ENCODE peak calls at places on chromosomes 2 and 18, in ten cellular contexts. T is HT-29; I is caudate nucleus; D is NCI-H1105 treated with DMSO at 0.1 percent for 48 hours; G is D341Med; N is left kidney; P is EL; R is effector memory CD8-positive, alpha-beta T cell; B is stimulated activated CD4-positive, alpha-beta T cell treated with anti-CD3 and anti-CD28 coated beads, Interleukin-1b, Interleukin-23, amount 100 ng/mL, for 4 hours; L is amniotic stem cell. E is an unnamed sample.

GRCh38 chr2:201532686-201533304 is 81.3 kb downstream of the STRADB start:
- DNase-seq in D (no peak), G (no peak), B (no peak), L (peak), T (no peak), P (peak), I (no peak), N (no peak), R (no peak), E (no peak)

GRCh38 chr18:34028341-34028740 is 196.4 kb downstream of the NOL4 start:
- DNase-seq in N (no peak), I (no peak), L (no peak), D (no peak), R (no peak), P (no peak), G (no peak), T (no peak), B (no peak), E (peak)

GRCh38 chr2:31235504-31235902 is 1.6 kb downstream of the EHD3 start:
- DNase-seq in P (peak), N (no peak), B (no peak), I (no peak), L (peak), D (no peak), R (no peak), G (no peak), T (no peak), E (no peak)

GRCh38 chr2:46873632-46874068 is 42.0 kb downstream of the MCFD2 start:
- DNase-seq in R (no peak), L (peak), G (no peak), D (no peak), B (peak), I (peak), P (peak), N (peak), T (peak), E (peak)

GRCh38 chr18:76721207-76721996 is 101.0 kb upstream of the ZNF236 start:
- DNase-seq in D (no peak), P (no peak), T (no peak), R (peak), G (no peak), N (no peak), B (peak), I (no peak), L (no peak), E (no peak)

GRCh38 chr2:74078467-74078866 is 69.2 kb downstream of the BOLA3 start:
- DNase-seq in L (no peak), D (no peak), T (no peak), I (no peak), P (no peak), N (no peak), G (no peak), R (no peak), B (no peak), E (no peak)

GRCh38 chr2:63399171-63399570 is 189.1 kb downstream of the WDPCP start:
- DNase-seq in L (no peak), D (peak), I (no peak), R (no peak), T (no peak), B (no peak), P (no peak), G (peak), N (no peak), E (no peak)

GRCh38 chr2:214679736-214680135 is 129.7 kb downstream of the BARD1 start:
- DNase-seq in P (no peak), R (no peak), L (no peak), G (no peak), D (no peak), N (no peak), I (no peak), T (no peak), B (no peak), E (no peak)

GRCh38 chr2:72887836-72888437 is 729 bp downstream of the SPR start:
- DNase-seq in I (peak), B (peak), T (peak), D (peak), N (peak), R (peak), L (peak), P (peak), G (peak), E (peak)

GRCh38 chr18:39840406-39840805 is 2114.6 kb upstream of the PIK3C3 start:
- DNase-seq in B (no peak), I (no peak), N (peak), P (no peak), T (no peak), R (no peak), D (no peak), G (no peak), L (no peak), E (no peak)

GRCh38 chr2:120606931-120607330 is 128.7 kb upstream of the GLI2 start:
- DNase-seq in B (no peak), N (no peak), P (no peak), R (no peak), G (no peak), I (no peak), L (no peak), D (no peak), T (no peak), E (peak)

GRCh38 chr2:102258025-102258385 is 53.4 kb upstream of the IL1RL1 start:
- DNase-seq in B (no peak), L (no peak), P (no peak), D (no peak), I (no peak), T (no peak), R (no peak), N (peak), G (no peak), E (no peak)

GRCh38 chr2:225865468-225865867 is 466.0 kb downstream of the NYAP2 start:
- DNase-seq in G (no peak), B (no peak), P (no peak), R (no peak), T (no peak), D (no peak), N (no peak), L (no peak), I (no peak), E (no peak)

GRCh38 chr2:27370816-27371620 is 602 bp downstream of the SNX17 start:
- DNase-seq in I (no peak), B (no peak), L (no peak), G (peak), N (peak), P (peak), D (no peak), R (peak), T (peak), E (peak)

GRCh38 chr18:34694611-34695165 is 15.4 kb upstream of the DTNA start:
- DNase-seq in I (no peak), R (no peak), N (peak), P (no peak), T (no peak), L (no peak), D (peak), B (no peak), G (no peak), E (no peak)

GRCh38 chr2:167966937-167967913 is 280.2 kb downstream of the STK39 start:
- DNase-seq in B (no peak), R (no peak), P (no peak), L (no peak), D (no peak), I (no peak), T (no peak), G (no peak), N (peak), E (no peak)

GRCh38 chr2:134727385-134727784 is 8.6 kb upstream of the TMEM163 start:
- DNase-seq in P (peak), R (no peak), D (no peak), G (no peak), L (no peak), N (peak), T (no peak), I (no peak), B (no peak), E (no peak)

GRCh38 chr18:26546170-26546874 is 2.0 kb downstream of the KCTD1 start:
- DNase-seq in N (peak), D (no peak), L (no peak), P (no peak), G (no peak), R (no peak), I (no peak), T (peak), B (no peak), E (no peak)

GRCh38 chr2:45825001-45825651 is 173.7 kb downstream of the PRKCE start:
- DNase-seq in P (no peak), B (no peak), D (no peak), N (peak), R (no peak), G (no peak), T (no peak), I (no peak), L (no peak), E (no peak)

GRCh38 chr18:904135-905090 is at the start of gene ADCYAP1:
- DNase-seq in P (no peak), I (no peak), R (no peak), B (no peak), G (peak), L (no peak), T (no peak), N (peak), D (peak), E (peak)

GRCh38 chr2:130150181-130151144 is 5.6 kb upstream of the CCDC74B start:
- DNase-seq in P (no peak), I (no peak), G (no peak), T (no peak), L (no peak), R (no peak), N (no peak), D (no peak), B (no peak), E (peak)

GRCh38 chr18:37182340-37183135 is 353.6 kb downstream of the KIAA1328 start:
- DNase-seq in T (no peak), B (no peak), G (no peak), D (no peak), R (no peak), I (no peak), P (no peak), N (no peak), L (no peak), E (no peak)

E was measured in left lung.